ENCODE peak calls at places on chromosomes 3 and 15, in eight cellular contexts. V, S, W, R, K, M, D and Y are unnamed samples.
A peak's percentile ranks its signal among the peaks of the same experiment; 100 is the strongest.

GRCh38 chr3:152267319-152267689 is 1.4 kb upstream of the MBNL1 start:
- DNase-seq in V (no peak), S (no peak), W (no peak), R (no peak), K (no peak), M (no peak), D (no peak), Y (no peak)

GRCh38 chr3:115293321-115293720 is 146.2 kb upstream of the ZBTB20 start:
- DNase-seq in V (no peak), S (no peak), W (no peak), R (no peak), K (no peak), M (no peak), D (no peak), Y (no peak)

GRCh38 chr3:51681453-51681852 is 10.4 kb downstream of the TEX264 start:
- DNase-seq in V (peak; percentile 60), S (peak; percentile 59), W (no peak), R (no peak), K (no peak), M (peak; percentile 64), D (peak; percentile 57), Y (no peak)

GRCh38 chr15:76336254-76337046 is at the start of gene ISL2:
- DNase-seq in V (no peak), S (peak; percentile 97), W (no peak), R (peak; percentile 45), K (peak; percentile 58), M (peak; percentile 84), D (peak; percentile 67), Y (peak; percentile 59)

GRCh38 chr3:129359102-129359461 is 69.4 kb downstream of the EFCAB12 start:
- DNase-seq in V (no peak), S (no peak), W (no peak), R (no peak), K (no peak), M (no peak), D (no peak), Y (no peak)

GRCh38 chr15:82951472-82952155 is 906 bp downstream of the HOMER2 start:
- DNase-seq in V (no peak), S (no peak), W (no peak), R (no peak), K (no peak), M (no peak), D (no peak), Y (no peak)

GRCh38 chr3:31379598-31379997 is 153.1 kb upstream of the STT3B start:
- DNase-seq in V (no peak), S (no peak), W (no peak), R (no peak), K (no peak), M (no peak), D (no peak), Y (no peak)

GRCh38 chr3:11661052-11661656 is 17.4 kb upstream of the VGLL4 start:
- DNase-seq in V (no peak), S (no peak), W (no peak), R (no peak), K (peak; percentile 47), M (no peak), D (no peak), Y (no peak)

GRCh38 chr3:39970982-39971381 is 161.6 kb downstream of the MYRIP start:
- DNase-seq in V (no peak), S (no peak), W (no peak), R (no peak), K (no peak), M (no peak), D (no peak), Y (no peak)

GRCh38 chr3:187669675-187670504 is at the start of gene SST:
- DNase-seq in V (no peak), S (peak; percentile 8), W (no peak), R (no peak), K (peak; percentile 79), M (peak; percentile 47), D (peak; percentile 57), Y (peak; percentile 52)

GRCh38 chr3:123337226-123337625 is 111.7 kb downstream of the ADCY5 start:
- DNase-seq in V (no peak), S (no peak), W (no peak), R (no peak), K (no peak), M (no peak), D (no peak), Y (no peak)

GRCh38 chr3:52246728-52247454 is 1.3 kb downstream of the PPM1M start:
- DNase-seq in V (peak; percentile 23), S (peak; percentile 33), W (no peak), R (no peak), K (no peak), M (peak; percentile 67), D (no peak), Y (no peak)

GRCh38 chr3:50336452-50337174 is 4.0 kb downstream of the RASSF1 start:
- DNase-seq in V (no peak), S (no peak), W (no peak), R (no peak), K (peak; percentile 48), M (no peak), D (no peak), Y (no peak)

GRCh38 chr3:10555263-10555662 is 49.9 kb upstream of the ATP2B2 start:
- DNase-seq in V (no peak), S (no peak), W (no peak), R (no peak), K (no peak), M (no peak), D (no peak), Y (no peak)

GRCh38 chr15:51935466-51936118 is 36.0 kb downstream of the LEO1 start:
- DNase-seq in V (no peak), S (peak; percentile 77), W (no peak), R (no peak), K (no peak), M (no peak), D (no peak), Y (no peak)

GRCh38 chr15:77527164-77527778 is 105.4 kb downstream of the LINGO1 start:
- DNase-seq in V (no peak), S (no peak), W (no peak), R (no peak), K (peak; percentile 98), M (no peak), D (peak; percentile 20), Y (no peak)

GRCh38 chr3:43152649-43153048 is 46.8 kb upstream of the POMGNT2 start:
- DNase-seq in V (no peak), S (no peak), W (no peak), R (no peak), K (no peak), M (no peak), D (no peak), Y (no peak)

GRCh38 chr3:146493761-146494160 is 24.4 kb upstream of the PLSCR2 start:
- DNase-seq in V (no peak), S (no peak), W (no peak), R (no peak), K (no peak), M (no peak), D (no peak), Y (no peak)

GRCh38 chr15:79897701-79898113 is 893 bp upstream of the MTHFS start:
- DNase-seq in V (no peak), S (no peak), W (peak; percentile 10), R (no peak), K (no peak), M (no peak), D (no peak), Y (no peak)

GRCh38 chr15:84598993-84599392 is 1.8 kb upstream of the ZSCAN2 start:
- DNase-seq in V (no peak), S (peak; percentile 45), W (no peak), R (no peak), K (peak; percentile 40), M (no peak), D (no peak), Y (peak; percentile 58)

GRCh38 chr3:183298708-183299153 is 45.7 kb downstream of the B3GNT5 start:
- DNase-seq in V (no peak), S (no peak), W (no peak), R (no peak), K (peak; percentile 59), M (peak; percentile 79), D (peak; percentile 76), Y (peak; percentile 95)

GRCh38 chr3:71048948-71049347 is 534.6 kb downstream of the FOXP1 start:
- DNase-seq in V (no peak), S (no peak), W (no peak), R (no peak), K (no peak), M (no peak), D (peak; percentile 42), Y (no peak)